ENCODE peak calls at places on chromosomes 11 and 22, in five cellular contexts. V is MM.1S, G is OCI-LY7, T is PC-3, I is GM23338. P is an unnamed sample.

GRCh38 chr22:26404851-26405357 is 24.2 kb upstream of the ASPHD2 start:
- DNase-seq in V (no peak), G (peak), T (no peak), I (no peak), P (peak)

GRCh38 chr11:108906329-108906728 is 241.5 kb downstream of the DDX10 start:
- DNase-seq in V (no peak), G (no peak), T (peak), I (no peak), P (no peak)

GRCh38 chr22:38271927-38272372 is 860 bp downstream of the TMEM184B start:
- DNase-seq in V (peak), G (no peak), T (peak), I (peak), P (peak)

GRCh38 chr11:61671527-61671926 is 8.7 kb upstream of the DAGLA start:
- DNase-seq in V (no peak), G (no peak), T (peak), I (peak), P (peak)

GRCh38 chr11:40384991-40385390 is 1074.5 kb downstream of the LRRC4C start:
- DNase-seq in V (no peak), G (no peak), T (no peak), I (no peak), P (no peak)

GRCh38 chr22:47210112-47210657 is 447.7 kb downstream of the TBC1D22A start:
- DNase-seq in V (no peak), G (no peak), T (no peak), I (no peak), P (no peak)

GRCh38 chr22:30169002-30169401 is 77.6 kb downstream of the LIF start:
- DNase-seq in V (no peak), G (no peak), T (no peak), I (no peak), P (no peak)

GRCh38 chr11:75549370-75549958 is 12.6 kb upstream of the SERPINH1 start:
- DNase-seq in V (no peak), G (no peak), T (no peak), I (no peak), P (no peak)

GRCh38 chr11:128963744-128964340 is 21.2 kb upstream of the TP53AIP1 start:
- DNase-seq in V (no peak), G (no peak), T (no peak), I (no peak), P (peak)

GRCh38 chr11:72573380-72573949 is 100.8 kb downstream of the PDE2A start:
- DNase-seq in V (peak), G (no peak), T (peak), I (peak), P (peak)

GRCh38 chr22:21680830-21681565 is 15.2 kb downstream of the PPIL2 start:
- DNase-seq in V (no peak), G (no peak), T (no peak), I (no peak), P (no peak)

GRCh38 chr11:35792148-35792845 is 129.7 kb downstream of the TRIM44 start:
- DNase-seq in V (no peak), G (no peak), T (no peak), I (no peak), P (no peak)

GRCh38 chr22:40429481-40429880 is 59.1 kb downstream of the SGSM3 start:
- DNase-seq in V (no peak), G (no peak), T (no peak), I (no peak), P (no peak)

GRCh38 chr11:72553748-72554147 is 119.4 kb upstream of the CLPB start:
- DNase-seq in V (no peak), G (peak), T (no peak), I (peak), P (peak)

GRCh38 chr11:104968365-104968855 is at the start of gene CASP4:
- DNase-seq in V (peak), G (peak), T (peak), I (no peak), P (no peak)

GRCh38 chr22:40276877-40277823 is 69.2 kb upstream of the ADSL start:
- DNase-seq in V (no peak), G (no peak), T (peak), I (no peak), P (no peak)

GRCh38 chr11:123357990-123358827 is 71.9 kb upstream of the GRAMD1B start:
- DNase-seq in V (peak), G (no peak), T (peak), I (peak), P (peak)

GRCh38 chr11:130403301-130403804 is 25.1 kb downstream of the ADAMTS8 start:
- DNase-seq in V (no peak), G (no peak), T (peak), I (peak), P (no peak)

GRCh38 chr11:46386674-46387073 is 4.9 kb downstream of the CHRM4 start:
- DNase-seq in V (no peak), G (no peak), T (peak), I (no peak), P (no peak)

GRCh38 chr22:38704568-38705234 is 1.0 kb upstream of the GTPBP1 start:
- DNase-seq in V (peak), G (peak), T (no peak), I (no peak), P (peak)

GRCh38 chr22:49014227-49015201 is 813.2 kb downstream of the BRD1 start:
- DNase-seq in V (no peak), G (no peak), T (no peak), I (no peak), P (no peak)

GRCh38 chr22:48577014-48577690 is 1250.5 kb downstream of the BRD1 start:
- DNase-seq in V (no peak), G (no peak), T (no peak), I (no peak), P (peak)

GRCh38 chr22:40478456-40479125 is 108.2 kb downstream of the SGSM3 start:
- DNase-seq in V (no peak), G (no peak), T (no peak), I (no peak), P (no peak)

GRCh38 chr11:44326615-44327475 is 16.9 kb upstream of the ALX4 start:
- DNase-seq in V (no peak), G (no peak), T (no peak), I (no peak), P (no peak)

GRCh38 chr11:1238767-1239595 is 16.1 kb downstream of the MUC5B start:
- DNase-seq in V (peak), G (no peak), T (peak), I (peak), P (peak)

GRCh38 chr22:49760630-49761571 is 66.8 kb downstream of the BRD1 start:
- DNase-seq in V (peak), G (peak), T (no peak), I (no peak), P (no peak)

GRCh38 chr11:36840378-36840777 is 242.3 kb upstream of the RAG2 start:
- DNase-seq in V (no peak), G (no peak), T (no peak), I (no peak), P (peak)

GRCh38 chr11:104476454-104476853 is 312.5 kb upstream of the PDGFD start:
- DNase-seq in V (no peak), G (no peak), T (no peak), I (no peak), P (no peak)

GRCh38 chr22:37746366-37747089 is 49.7 kb downstream of the TRIOBP start:
- DNase-seq in V (no peak), G (peak), T (no peak), I (no peak), P (peak)

GRCh38 chr11:95547974-95548373 is 241.6 kb downstream of the FAM76B start:
- DNase-seq in V (no peak), G (no peak), T (no peak), I (no peak), P (no peak)

GRCh38 chr11:117528061-117528780 is 200.6 kb downstream of the CEP164 start:
- DNase-seq in V (peak), G (no peak), T (no peak), I (no peak), P (no peak)

GRCh38 chr11:8531982-8532381 is 62.0 kb downstream of the STK33 start:
- DNase-seq in V (no peak), G (no peak), T (no peak), I (no peak), P (no peak)

GRCh38 chr22:17912942-17913704 is 111.2 kb downstream of the MICAL3 start:
- DNase-seq in V (no peak), G (no peak), T (no peak), I (peak), P (no peak)

GRCh38 chr11:57599381-57599780 is 1.9 kb downstream of the SERPING1 start:
- DNase-seq in V (no peak), G (no peak), T (no peak), I (no peak), P (no peak)

DNA sequence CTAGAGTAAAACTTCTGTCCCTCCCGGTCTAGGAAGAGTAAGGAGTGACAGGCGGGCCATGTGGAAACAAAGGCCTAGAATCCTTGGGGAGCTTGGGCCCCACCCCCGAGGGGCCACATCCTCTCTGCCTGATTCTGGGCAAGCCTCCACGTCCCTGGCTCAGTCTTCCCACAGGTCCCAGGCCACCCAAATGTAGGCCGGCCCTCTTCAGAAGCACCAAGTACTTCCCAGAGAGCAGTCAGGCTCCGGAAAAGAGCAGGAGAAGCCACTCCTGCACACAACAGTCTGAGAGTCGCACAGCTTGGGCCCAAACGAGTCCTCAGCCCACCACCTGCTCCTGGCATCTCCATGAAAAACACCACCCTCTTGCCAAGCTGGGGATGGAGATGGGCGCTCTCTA is 15.5 kb downstream of the EHD1 start:
- DNase-seq in V (no peak), G (no peak), T (no peak), I (no peak), P (no peak)
- H3K27ac ChIP-seq in V (no peak), G (peak), T (no peak), I (peak), P (peak)

GRCh38 chr11:119863811-119864601 is 135.0 kb upstream of the NECTIN1 start:
- DNase-seq in V (no peak), G (peak), T (no peak), I (peak), P (peak)
- TF ChIP-seq CTCF in V (no peak), G (no peak), T (no peak), I (no peak), P (no peak)

GRCh38 chr11:66066751-66067150 is 3.3 kb upstream of the PACS1 start:
- DNase-seq in V (peak), G (no peak), T (no peak), I (no peak), P (no peak)
- TF ChIP-seq EZH2phosphoT487 in V (no peak), G (no peak), T (no peak), I (no peak), P (no peak)

DNA sequence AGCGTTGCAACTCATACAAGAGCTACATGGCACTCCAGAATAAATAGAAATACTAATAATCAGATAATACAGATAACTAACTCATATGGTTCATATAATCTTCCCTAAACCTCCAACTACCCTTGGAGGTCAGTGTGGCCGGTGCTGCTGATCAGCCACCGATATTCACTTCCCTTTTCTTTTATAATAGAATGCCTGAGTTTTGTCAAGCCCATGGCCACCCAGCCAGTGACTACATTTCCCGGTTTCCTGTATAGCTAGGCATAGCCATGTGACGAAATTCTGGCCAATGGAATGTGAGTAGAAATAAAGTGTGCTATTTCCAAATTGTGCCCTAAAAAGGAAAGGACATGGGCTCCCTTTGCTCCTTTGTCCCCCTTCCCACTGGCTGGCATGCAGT is 5.9 kb upstream of the CAT start:
- DNase-seq in V (no peak), G (no peak), T (no peak), I (no peak), P (no peak)
- H3K27ac ChIP-seq in V (no peak), G (no peak), T (no peak), I (no peak), P (no peak)